ENCODE peak calls at places on chromosome 11, in five cellular contexts. C is body of pancreas, K is GM23338, J is transverse colon, A is epithelial cell of esophagus. Z is an unnamed sample.

GRCh38 chr11:32884770-32885384 is 7.7 kb upstream of the QSER1 start:
- DNase-seq in A (peak; percentile 36), C (no peak), K (peak; percentile 60), J (no peak), Z (no peak)

GRCh38 chr11:36420025-36420424 is 90.0 kb downstream of the TRAF6 start:
- DNase-seq in J (no peak), A (no peak), C (no peak), K (no peak), Z (no peak)

GRCh38 chr11:114135737-114136151 is 76.2 kb downstream of the ZBTB16 start:
- DNase-seq in J (no peak), A (no peak), K (peak; percentile 64), C (no peak), Z (peak; percentile 82)

GRCh38 chr11:71240061-71240690 is 12.2 kb downstream of the SHANK2 start:
- DNase-seq in J (no peak), K (no peak), C (no peak), A (no peak), Z (no peak)

GRCh38 chr11:16969010-16970004 is 44.9 kb downstream of the PLEKHA7 start:
- DNase-seq in J (no peak), K (no peak), C (no peak), A (peak; percentile 49), Z (no peak)

GRCh38 chr11:77411717-77412441 is 62.0 kb downstream of the PAK1 start:
- DNase-seq in C (peak; percentile 84), K (peak; percentile 96), A (peak; percentile 92), J (peak; percentile 91), Z (peak; percentile 60)

GRCh38 chr11:120336641-120337132 is 474 bp downstream of the ARHGEF12 start:
- DNase-seq in C (no peak), J (peak; percentile 62), A (no peak), K (peak; percentile 47), Z (no peak)

GRCh38 chr11:57421066-57421465 is 5.9 kb downstream of the SLC43A3 start:
- DNase-seq in C (no peak), K (no peak), J (no peak), A (no peak), Z (no peak)

GRCh38 chr11:61075891-61076290 is 26.4 kb upstream of the CD5 start:
- DNase-seq in J (peak; percentile 29), K (peak; percentile 43), C (peak; percentile 30), A (peak; percentile 79), Z (peak; percentile 47)

GRCh38 chr11:3088806-3089205 is 31.6 kb upstream of the CARS1 start:
- DNase-seq in C (no peak), A (no peak), K (no peak), J (no peak), Z (no peak)

GRCh38 chr11:77083553-77084245 is 16.9 kb downstream of the CAPN5 start:
- DNase-seq in A (no peak), K (no peak), J (peak; percentile 7), C (peak; percentile 8), Z (no peak)

GRCh38 chr11:64763804-64764611 is 4.2 kb upstream of the PYGM start:
- DNase-seq in A (no peak), K (no peak), C (no peak), J (no peak), Z (no peak)

GRCh38 chr11:85539740-85540139 is 87.4 kb downstream of the DLG2 start:
- DNase-seq in A (no peak), K (no peak), C (no peak), J (no peak), Z (no peak)

GRCh38 chr11:3000032-3000961 is 8.2 kb upstream of the NAP1L4 start:
- DNase-seq in K (no peak), J (peak; percentile 61), A (peak; percentile 97), C (peak; percentile 92), Z (peak; percentile 41)

GRCh38 chr11:45285931-45286632 is at the start of gene SYT13:
- DNase-seq in J (peak; percentile 86), A (no peak), K (peak; percentile 92), C (peak; percentile 73), Z (no peak)

DNA sequence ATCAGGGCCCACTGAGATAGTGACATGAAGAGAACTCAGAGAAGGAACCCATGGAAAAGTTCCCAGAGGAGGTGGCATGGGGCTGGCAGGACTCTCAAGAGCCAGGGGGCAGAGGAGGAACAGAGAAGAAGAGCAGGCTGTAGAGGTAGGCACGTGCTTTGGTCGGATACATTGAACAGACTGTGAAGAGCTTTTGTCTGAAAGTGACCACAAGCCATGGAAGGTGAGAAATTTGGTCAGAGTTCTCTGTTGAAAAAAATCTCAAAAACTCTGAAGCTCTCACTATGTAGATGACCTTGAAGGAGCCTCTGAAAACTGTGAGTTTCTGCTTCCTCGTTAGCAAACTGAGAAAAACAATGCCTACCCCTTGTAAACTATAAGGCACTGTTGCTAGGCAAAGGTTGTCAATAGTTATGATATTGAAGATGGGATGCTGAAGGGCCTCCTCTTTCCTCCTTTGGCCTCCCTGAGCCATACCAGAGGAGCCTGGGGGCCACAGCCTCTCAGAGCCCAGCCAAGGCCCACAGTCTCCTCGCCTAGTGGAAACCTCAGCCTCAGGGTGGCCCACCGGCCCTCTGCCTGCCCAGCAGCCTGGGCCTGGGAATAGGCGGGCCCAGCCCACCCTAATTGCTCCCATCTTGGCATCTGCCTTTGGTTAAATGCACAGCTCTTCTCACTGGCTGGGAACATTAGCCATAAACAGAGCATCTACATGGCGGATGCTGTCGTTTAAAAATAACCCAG is 415.7 kb downstream of the SOX6 start:
- DNase-seq in J (no peak), K (no peak), A (no peak), C (no peak), Z (no peak)
- H3K4me3 ChIP-seq in J (no peak overlapping the region), K (no peak overlapping the region), A (no peak overlapping the region), C (no peak overlapping the region), Z (no peak overlapping the region)

DNA sequence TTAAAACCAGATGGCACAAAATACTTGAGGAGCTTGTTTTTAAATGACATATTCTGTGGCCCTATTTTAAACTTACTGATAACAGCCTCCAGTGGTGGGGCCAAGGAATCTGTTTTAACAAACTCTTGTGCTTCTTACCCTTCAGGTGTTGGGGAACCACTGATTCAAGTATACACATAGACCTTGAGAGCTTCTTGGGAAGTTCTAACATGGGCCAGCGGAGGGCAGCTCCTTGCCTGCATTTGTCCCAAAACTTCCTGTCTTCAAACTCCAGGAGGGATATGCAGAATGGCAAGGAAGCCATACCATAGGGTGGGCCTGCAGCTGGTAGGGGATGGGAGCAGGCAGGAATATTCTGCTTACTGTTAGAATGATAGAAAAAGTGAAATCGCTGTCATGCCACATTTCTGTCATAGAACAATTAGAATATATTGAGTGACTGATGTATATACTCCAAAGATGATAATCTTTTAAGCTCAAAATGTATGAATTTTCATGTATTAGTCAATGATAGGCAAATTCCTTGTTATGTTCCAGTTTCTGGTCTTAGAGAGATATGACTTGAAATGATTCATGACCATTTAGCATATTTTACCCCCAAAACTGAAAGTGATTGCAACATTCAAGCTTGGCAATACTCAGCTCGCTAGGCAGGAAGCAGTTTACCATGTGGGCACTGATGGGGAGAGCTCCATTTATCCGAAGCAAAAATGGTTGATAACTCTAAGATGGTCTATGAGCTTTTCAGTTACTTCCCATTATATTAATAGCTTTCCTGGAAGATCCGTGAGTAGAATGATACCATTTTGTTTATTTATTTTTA is 9.2 kb downstream of the EXT2 start:
- DNase-seq in C (no peak), K (peak; percentile 70), J (no peak), A (peak; percentile 5), Z (no peak)
- TF ChIP-seq CTCF in C (no peak), K (peak; percentile 40), J (no peak), A (peak; percentile 5), Z (no peak)

DNA sequence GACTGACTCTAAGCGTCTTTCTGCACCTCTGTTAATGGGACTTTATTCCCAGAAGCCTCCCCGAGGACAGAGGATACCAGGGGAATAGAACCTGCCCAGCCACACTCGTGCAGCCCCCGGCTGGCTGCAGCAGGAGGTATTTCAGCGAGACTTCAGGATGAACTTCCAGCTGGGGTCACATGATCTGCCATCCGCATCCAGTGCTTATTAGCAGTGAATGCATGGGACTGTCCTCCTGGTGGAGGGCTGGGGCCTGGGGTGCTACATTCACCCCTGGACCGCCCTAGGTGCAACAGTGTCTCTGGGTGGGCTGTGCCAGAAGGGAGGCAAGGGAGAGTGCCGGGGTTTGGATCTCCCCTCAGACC is 1.6 kb downstream of the DUSP8 start:
- DNase-seq in K (no peak), C (no peak), J (no peak), A (no peak), Z (no peak)
- H3K4me3 ChIP-seq in K (peak overlapping the region; percentile 58), C (no peak overlapping the region), J (peak overlapping the region; percentile 60), A (no peak overlapping the region), Z (peak overlapping the region; percentile 43)

DNA sequence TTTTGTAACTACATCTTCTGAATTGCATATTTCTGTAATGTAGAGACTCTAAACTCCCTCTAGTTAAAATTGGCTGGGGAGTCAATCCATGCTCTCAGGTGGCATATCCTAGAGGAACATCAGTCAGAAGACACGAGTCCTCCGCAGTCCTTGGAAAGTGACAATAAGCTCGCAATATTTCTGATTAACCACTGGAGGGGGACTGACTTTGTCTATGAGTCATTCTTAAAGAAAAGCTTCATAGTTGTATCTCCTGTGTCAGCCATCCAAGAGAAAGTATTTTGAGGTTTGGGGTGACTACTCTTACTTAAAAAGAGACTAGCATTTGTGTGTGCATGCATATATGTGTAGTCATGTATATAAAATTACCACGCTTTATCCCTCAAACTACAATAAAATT is 60.2 kb downstream of the SLN start:
- DNase-seq in J (no peak), C (no peak), K (peak; percentile 44), A (no peak), Z (no peak)
- TF ChIP-seq CTCF in J (no peak), C (no peak), K (peak; percentile 17), A (no peak), Z (no peak)

GRCh38 chr11:112769170-112769569 is 192.1 kb upstream of the NCAM1 start:
- DNase-seq in C (no peak), A (no peak), J (no peak), K (no peak), Z (no peak)

GRCh38 chr11:112770017-112770416 is 191.2 kb upstream of the NCAM1 start:
- DNase-seq in C (no peak), A (no peak), K (no peak), J (no peak), Z (no peak)

GRCh38 chr11:112771847-112772246 is 189.4 kb upstream of the NCAM1 start:
- DNase-seq in K (no peak), C (no peak), J (no peak), A (no peak), Z (no peak)

GRCh38 chr11:112770487-112770886 is 190.7 kb upstream of the NCAM1 start:
- DNase-seq in J (no peak), A (no peak), C (peak; percentile 38), K (no peak), Z (no peak)

DNA sequence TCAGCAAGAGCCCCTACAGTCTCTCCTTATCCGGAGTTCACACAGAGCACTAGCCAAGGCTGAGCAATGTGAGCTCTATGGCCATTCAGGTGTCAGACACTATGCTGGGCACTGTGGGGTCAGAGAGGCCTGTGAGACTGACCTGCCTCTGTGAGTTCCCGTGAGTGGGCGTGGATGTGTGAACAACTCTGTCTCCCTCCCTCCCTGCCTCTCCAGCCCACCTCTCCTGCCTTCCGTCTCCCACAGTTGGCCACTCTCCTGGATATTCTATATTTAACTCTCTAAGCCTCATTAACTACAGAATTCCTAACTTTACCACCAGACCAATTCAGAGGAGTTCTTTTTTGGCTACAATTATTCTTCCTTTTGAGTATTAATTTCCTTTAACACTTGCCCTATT is 191.6 kb upstream of the NCAM1 start:
- DNase-seq in K (no peak), A (no peak), J (no peak), C (no peak), Z (no peak)
- H3K4me3 ChIP-seq in K (no peak overlapping the region), A (no peak overlapping the region), J (no peak overlapping the region), C (no peak overlapping the region), Z (no peak overlapping the region)

GRCh38 chr11:111923351-111923788 is 4.7 kb downstream of the C11orf52 start:
- DNase-seq in K (no peak), A (no peak), J (no peak), C (no peak), Z (no peak)
- TF ChIP-seq CTCF in K (no peak), A (no peak), J (no peak), C (no peak), Z (no peak)